ENCODE peak calls at places on chromosomes 5 and 9, in four cellular contexts. One of them, this sample, is unnamed.

GRCh38 chr5:164475339-164475977 is 970.0 kb downstream of the MAT2B start:
- DNase-seq in immature natural killer cell: no peak
- DNase-seq in right atrium auricular region: no peak
- DNase-seq in frontal cortex: no peak
- DNase-seq in this sample: peak

GRCh38 chr5:11415751-11416150 is 488.5 kb downstream of the CTNND2 start:
- DNase-seq in immature natural killer cell: no peak
- DNase-seq in frontal cortex: no peak
- DNase-seq in right atrium auricular region: no peak
- DNase-seq in this sample: no peak

GRCh38 chr5:14075937-14076336 is 67.2 kb upstream of the TRIO start:
- DNase-seq in immature natural killer cell: no peak
- DNase-seq in right atrium auricular region: no peak
- DNase-seq in frontal cortex: no peak
- DNase-seq in this sample: no peak

GRCh38 chr5:96851312-96852062 is 24.8 kb upstream of the ERAP2 start:
- DNase-seq in frontal cortex: no peak
- DNase-seq in right atrium auricular region: no peak
- DNase-seq in immature natural killer cell: no peak
- DNase-seq in this sample: no peak

GRCh38 chr9:126695186-126696090 is 81.7 kb downstream of the LMX1B start:
- DNase-seq in immature natural killer cell: no peak
- DNase-seq in right atrium auricular region: no peak
- DNase-seq in frontal cortex: no peak
- DNase-seq in this sample: no peak

GRCh38 chr9:19116391-19116790 is 10.9 kb downstream of the PLIN2 start:
- DNase-seq in frontal cortex: no peak
- DNase-seq in right atrium auricular region: no peak
- DNase-seq in immature natural killer cell: no peak
- DNase-seq in this sample: no peak

GRCh38 chr9:6944896-6945295 is 187.1 kb downstream of the KDM4C start:
- DNase-seq in frontal cortex: no peak
- DNase-seq in immature natural killer cell: no peak
- DNase-seq in right atrium auricular region: no peak
- DNase-seq in this sample: no peak

GRCh38 chr9:33081128-33081851 is 4.8 kb upstream of the SMU1 start:
- DNase-seq in frontal cortex: peak
- DNase-seq in immature natural killer cell: peak
- DNase-seq in right atrium auricular region: no peak
- DNase-seq in this sample: peak

GRCh38 chr9:131837316-131837715 is 97.4 kb upstream of the RAPGEF1 start:
- DNase-seq in immature natural killer cell: no peak
- DNase-seq in frontal cortex: no peak
- DNase-seq in right atrium auricular region: no peak
- DNase-seq in this sample: peak

GRCh38 chr9:71446081-71446480 is 322.2 kb downstream of the CEMIP2 start:
- DNase-seq in right atrium auricular region: no peak
- DNase-seq in frontal cortex: no peak
- DNase-seq in immature natural killer cell: no peak
- DNase-seq in this sample: no peak

GRCh38 chr9:84230355-84231136 is 110.0 kb downstream of the SLC28A3 start:
- DNase-seq in right atrium auricular region: no peak
- DNase-seq in frontal cortex: no peak
- DNase-seq in immature natural killer cell: no peak
- DNase-seq in this sample: no peak

GRCh38 chr9:135898634-135899407 is 8.5 kb downstream of the CAMSAP1 start:
- DNase-seq in frontal cortex: no peak
- DNase-seq in right atrium auricular region: no peak
- DNase-seq in immature natural killer cell: peak
- DNase-seq in this sample: no peak

GRCh38 chr9:19149230-19149629 is 21.9 kb upstream of the PLIN2 start:
- DNase-seq in right atrium auricular region: no peak
- DNase-seq in frontal cortex: no peak
- DNase-seq in immature natural killer cell: no peak
- DNase-seq in this sample: no peak